ENCODE peak calls at places on chromosomes 12 and 14, in nine cellular contexts. E, F, K, B, W, O, M, T and C are unnamed samples.

GRCh38 chr14:34049769-34050168 is 98.9 kb upstream of the EGLN3 start:
- DNase-seq in M (no peak), K (no peak), O (no peak), E (no peak), F (no peak), W (no peak), B (no peak), T (no peak), C (no peak)

GRCh38 chr12:124786065-124786964 is 77.3 kb downstream of the SCARB1 start:
- DNase-seq in T (no peak), E (no peak), K (peak), W (peak), F (peak), B (peak), M (no peak), O (peak), C (peak)

GRCh38 chr12:124482901-124483799 is 84.3 kb downstream of the NCOR2 start:
- DNase-seq in W (no peak), T (no peak), M (no peak), B (no peak), F (no peak), E (no peak), O (no peak), K (no peak), C (no peak)

GRCh38 chr12:90706036-90706435 is 248.9 kb downstream of the CCER1 start:
- DNase-seq in O (no peak), M (no peak), E (no peak), T (no peak), K (no peak), B (no peak), W (no peak), F (no peak), C (no peak)

GRCh38 chr12:69131073-69131472 is 108.3 kb upstream of the CPSF6 start:
- DNase-seq in K (no peak), E (no peak), M (no peak), W (no peak), O (no peak), T (no peak), B (no peak), F (no peak), C (no peak)

GRCh38 chr12:105524961-105525360 is 194.5 kb downstream of the C12orf75 start:
- DNase-seq in O (no peak), E (no peak), W (no peak), B (no peak), T (no peak), K (peak), M (no peak), F (no peak), C (no peak)

GRCh38 chr14:100688598-100689499 is 37.8 kb upstream of the DLK1 start:
- DNase-seq in F (no peak), K (peak), O (no peak), E (peak), B (peak), W (peak), M (no peak), T (no peak), C (peak)

GRCh38 chr12:28998662-28999120 is 150.4 kb upstream of the FAR2 start:
- DNase-seq in E (no peak), K (peak), W (peak), T (no peak), O (no peak), B (peak), M (peak), F (no peak), C (peak)

GRCh38 chr12:56957229-56958052 is at the start of gene RDH16:
- DNase-seq in K (no peak), M (no peak), O (no peak), B (no peak), E (no peak), W (no peak), T (peak), F (no peak), C (no peak)

GRCh38 chr12:105522166-105522825 is 191.8 kb downstream of the C12orf75 start:
- DNase-seq in O (no peak), K (peak), F (no peak), B (peak), E (no peak), W (peak), M (no peak), T (no peak), C (peak)

GRCh38 chr12:51937941-51938340 is 13.6 kb upstream of the ACVR1B start:
- DNase-seq in K (no peak), F (peak), B (no peak), E (no peak), W (no peak), M (no peak), T (peak), O (no peak), C (no peak)

GRCh38 chr12:55741978-55742377 is 944 bp upstream of the GDF11 start:
- DNase-seq in K (no peak), F (peak), O (no peak), M (no peak), W (no peak), T (no peak), B (no peak), E (no peak), C (no peak)

GRCh38 chr14:37466623-37467088 is 128.4 kb downstream of the FOXA1 start:
- DNase-seq in F (no peak), O (no peak), K (no peak), E (no peak), M (no peak), B (no peak), T (no peak), W (no peak), C (peak)

GRCh38 chr12:3998397-3998796 is 125.2 kb upstream of the PARP11 start:
- DNase-seq in M (no peak), B (no peak), O (no peak), W (no peak), T (no peak), E (no peak), K (no peak), F (peak), C (no peak)

GRCh38 chr14:72723741-72724530 is 170.0 kb downstream of the DPF3 start:
- DNase-seq in E (no peak), O (no peak), T (no peak), B (peak), W (peak), F (no peak), K (peak), M (no peak), C (peak)

GRCh38 chr14:71960620-71961353 is 28.6 kb downstream of the RGS6 start:
- DNase-seq in B (no peak), F (no peak), M (no peak), O (no peak), E (no peak), W (no peak), T (no peak), K (no peak), C (no peak)

GRCh38 chr12:109098142-109098652 is 800 bp downstream of the UNG start:
- DNase-seq in B (peak), K (peak), M (no peak), E (no peak), O (no peak), T (peak), W (peak), F (peak), C (peak)

GRCh38 chr12:61654698-61655097 is 605.5 kb upstream of the USP15 start:
- DNase-seq in E (no peak), W (peak), B (no peak), O (no peak), M (no peak), F (no peak), K (no peak), T (no peak), C (peak)

GRCh38 chr12:115752151-115752550 is 525.3 kb downstream of the MED13L start:
- DNase-seq in B (peak), W (peak), F (no peak), M (no peak), T (no peak), K (peak), O (no peak), E (no peak), C (peak)

GRCh38 chr14:51901475-51902024 is 41.1 kb downstream of the GNG2 start:
- DNase-seq in E (no peak), W (no peak), M (no peak), F (no peak), K (no peak), T (no peak), O (no peak), B (no peak), C (no peak)

GRCh38 chr12:71626768-71627167 is 36.9 kb downstream of the ZFC3H1 start:
- DNase-seq in K (peak), O (no peak), T (no peak), B (peak), M (no peak), W (no peak), E (no peak), F (no peak), C (no peak)

GRCh38 chr12:64221656-64222010 is 463 bp downstream of the KICS2 start:
- DNase-seq in O (peak), T (peak), M (peak), K (peak), W (peak), B (peak), E (peak), F (peak), C (peak)

GRCh38 chr12:89251326-89252237 is 100.7 kb downstream of the DUSP6 start:
- DNase-seq in F (no peak), O (no peak), B (no peak), M (no peak), K (no peak), E (no peak), T (no peak), W (no peak), C (no peak)

GRCh38 chr14:22780941-22781605 is 14.6 kb downstream of the OXA1L start:
- DNase-seq in W (no peak), T (no peak), B (peak), O (no peak), F (peak), E (no peak), M (no peak), K (no peak), C (peak)

GRCh38 chr12:95733156-95733825 is 57.3 kb downstream of the NTN4 start:
- DNase-seq in M (peak), O (no peak), T (no peak), E (no peak), K (peak), F (no peak), W (peak), B (peak), C (peak)

GRCh38 chr12:92502417-92503028 is 200.3 kb upstream of the PLEKHG7 start:
- DNase-seq in E (no peak), K (peak), W (no peak), O (no peak), M (no peak), T (no peak), B (no peak), F (no peak), C (no peak)

GRCh38 chr14:97306785-97307246 is 509.6 kb downstream of the VRK1 start:
- DNase-seq in E (peak), T (no peak), M (no peak), W (peak), O (no peak), K (no peak), B (peak), F (no peak), C (no peak)

GRCh38 chr12:76608070-76608469 is 48.5 kb upstream of the OSBPL8 start:
- DNase-seq in F (no peak), K (no peak), E (no peak), O (no peak), M (no peak), T (no peak), W (no peak), B (no peak), C (no peak)

GRCh38 chr14:88470542-88471440 is 84.0 kb downstream of the PTPN21 start:
- DNase-seq in B (peak), T (no peak), M (no peak), F (no peak), O (no peak), W (no peak), E (no peak), K (peak), C (no peak)

GRCh38 chr14:105021656-105022275 is 883 bp upstream of the CDCA4 start:
- DNase-seq in T (no peak), E (no peak), F (no peak), B (no peak), M (no peak), O (no peak), W (peak), K (no peak), C (peak)

GRCh38 chr12:119841433-119842210 is 35.5 kb downstream of the CIT start:
- DNase-seq in F (no peak), M (no peak), B (peak), O (no peak), E (no peak), K (no peak), T (no peak), W (peak), C (no peak)

DNA sequence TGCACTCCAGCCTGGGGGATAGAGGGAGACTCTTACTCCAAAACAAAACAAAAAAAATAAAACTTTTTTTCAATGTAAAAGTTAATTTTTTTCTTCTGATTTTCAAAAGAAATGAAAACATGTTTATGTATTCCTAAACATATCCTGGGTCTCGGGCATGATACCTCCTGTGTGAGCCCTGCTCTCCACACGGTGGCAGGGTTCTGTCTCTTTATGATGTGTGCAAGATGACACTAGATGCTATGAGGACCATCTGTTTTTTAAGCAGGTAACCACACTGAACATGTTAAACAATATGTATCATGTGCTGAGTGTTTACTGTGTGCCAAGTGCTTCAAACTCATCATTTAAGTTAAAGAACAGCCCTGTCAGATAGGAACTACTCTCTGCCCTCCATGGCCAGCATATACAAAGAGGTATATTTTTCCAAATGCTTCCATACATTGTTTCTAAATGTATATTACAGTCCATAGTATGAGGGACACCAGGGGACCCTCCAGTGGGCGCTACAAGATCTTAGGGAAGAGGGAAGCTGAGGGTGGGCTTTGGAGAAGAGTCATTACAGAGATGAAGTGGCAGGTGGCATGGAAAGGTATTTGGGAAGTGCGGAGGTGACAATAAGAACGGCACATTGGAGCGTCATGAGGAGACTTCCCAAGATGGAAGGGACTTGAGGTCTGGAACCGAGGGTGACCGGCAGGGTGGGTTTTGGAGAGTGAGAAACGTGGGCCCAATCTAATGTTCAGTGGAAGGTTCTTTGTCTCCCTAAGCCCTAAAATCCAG is 28.5 kb downstream of the FOS start:
- DNase-seq in F (no peak), K (no peak), B (no peak), W (peak), M (no peak), O (no peak), T (peak), E (no peak), C (no peak)
- TF ChIP-seq CTCF in F (no peak), K (peak), B (peak), W (peak), M (peak), O (no peak), T (no peak), E (peak), C (peak)

DNA sequence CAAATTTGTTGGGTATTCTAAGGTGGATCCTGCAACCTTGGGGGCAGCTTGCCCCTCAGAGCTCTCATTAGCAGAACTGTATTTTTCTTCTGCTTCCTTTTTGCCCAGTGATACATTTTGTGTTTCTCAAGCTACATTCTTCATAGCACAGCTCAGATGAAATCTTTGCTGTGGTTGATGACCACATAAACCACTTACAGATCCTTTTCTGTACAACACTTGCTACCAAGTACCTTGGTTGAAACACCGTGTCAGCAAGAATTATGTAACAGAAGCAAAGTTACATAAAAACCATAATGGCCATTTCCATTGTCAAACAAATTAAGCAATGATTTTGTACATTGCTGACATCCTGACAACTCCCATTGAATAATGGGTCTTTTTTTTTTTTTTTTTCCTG is 9.7 kb upstream of the PLBD1 start:
- DNase-seq in B (peak), E (no peak), F (no peak), W (peak), T (no peak), M (no peak), O (no peak), K (no peak), C (peak)
- H3K4me3 ChIP-seq in B (no peak), E (no peak), F (no peak), W (no peak), T (no peak), M (no peak), O (no peak), K (no peak), C (no peak)

DNA sequence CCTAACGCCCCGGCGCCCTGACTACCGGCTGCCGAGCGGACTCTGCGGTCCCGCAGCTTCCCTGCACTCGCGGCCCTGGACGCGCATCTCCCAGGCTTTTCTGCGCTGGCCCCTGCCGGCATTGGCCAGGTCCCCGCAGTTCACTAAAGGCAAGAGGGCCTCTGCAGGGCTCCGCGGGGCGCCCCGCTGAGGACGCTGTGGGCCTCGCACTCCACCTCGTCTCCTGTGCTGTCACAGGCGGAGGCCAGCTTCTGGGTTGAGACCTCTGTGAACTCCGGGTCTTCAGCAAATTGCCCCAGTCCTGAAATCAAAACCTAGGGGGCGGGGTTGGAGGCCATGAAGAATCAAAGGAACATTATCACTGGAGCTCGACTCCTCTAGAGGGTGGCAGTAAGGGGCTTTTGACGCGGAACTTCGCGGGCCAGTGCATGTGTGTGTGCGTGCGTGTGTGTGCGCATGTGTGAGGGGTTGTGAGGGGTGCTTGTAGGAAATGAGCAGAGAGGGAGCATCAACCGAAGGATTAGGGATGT is 68.5 kb upstream of the CAPRIN2 start:
- DNase-seq in B (no peak), O (peak), E (no peak), F (peak), T (no peak), W (no peak), K (peak), M (no peak), C (no peak)
- TF ChIP-seq CTCF in B (no peak), O (no peak), E (peak), F (no peak), T (no peak), W (no peak), K (peak), M (no peak), C (no peak)

DNA sequence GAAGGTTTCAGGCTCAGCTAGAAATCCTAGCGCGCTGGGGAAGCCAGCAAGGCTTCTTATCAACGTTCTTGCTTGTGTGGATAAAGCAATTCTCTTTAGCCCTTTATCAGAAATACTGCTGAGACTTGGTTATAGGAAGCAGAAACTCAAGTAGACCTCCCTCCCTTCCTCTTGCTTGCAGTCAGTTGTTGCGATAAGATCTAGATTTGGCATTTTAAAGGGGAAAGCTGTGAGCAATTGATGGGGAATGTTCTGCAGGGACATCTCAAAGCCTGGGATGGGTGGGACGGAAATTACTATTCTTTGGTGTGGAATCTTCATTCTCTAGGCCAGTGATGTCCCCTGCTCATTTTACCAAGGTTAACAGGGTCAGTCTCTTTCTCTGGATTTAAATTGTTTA is 76.4 kb upstream of the ANO4 start:
- DNase-seq in O (no peak), K (peak), B (peak), E (no peak), W (peak), T (no peak), M (no peak), F (no peak), C (peak)
- H3K4me3 ChIP-seq in O (no peak), K (no peak), B (no peak), E (no peak), W (peak), T (no peak), M (no peak), F (no peak), C (peak)

GRCh38 chr14:74083784-74084276 is 423 bp downstream of the ALDH6A1 start:
- DNase-seq in E (no peak), W (no peak), F (no peak), B (no peak), K (no peak), T (no peak), M (no peak), O (no peak), C (no peak)

GRCh38 chr14:74083161-74083560 is 1.1 kb downstream of the ALDH6A1 start:
- DNase-seq in W (peak), E (no peak), O (no peak), M (no peak), B (no peak), T (no peak), K (no peak), F (no peak), C (peak)

GRCh38 chr14:74085828-74086227 is 1.1 kb downstream of the LIN52 start:
- DNase-seq in E (no peak), M (no peak), B (no peak), W (no peak), O (no peak), K (no peak), F (no peak), T (no peak), C (no peak)

GRCh38 chr14:74085047-74085637 is 386 bp downstream of the LIN52 start:
- DNase-seq in B (peak), W (peak), E (no peak), M (no peak), F (peak), T (no peak), K (no peak), O (no peak), C (peak)

GRCh38 chr14:74084277-74085046 is at the start of the genes ALDH6A1 and LIN52:
- DNase-seq in M (peak), T (peak), W (peak), B (peak), K (peak), E (peak), F (peak), O (peak), C (peak)
- TF ChIP-seq CTCF in M (no peak), T (no peak), W (no peak), B (no peak), K (no peak), E (no peak), F (no peak), O (no peak), C (no peak)